ENCODE peak calls at places on chromosomes 2 and 18, in seven cellular contexts. One of them, this sample, is unnamed.

GRCh38 chr18:3593381-3593903 is 143.5 kb downstream of the TGIF1 start:
- DNase-seq in PC-3: peak
- DNase-seq in IMR-90: peak
- DNase-seq in hepatocyte: no peak
- DNase-seq in neural progenitor cell: peak
- DNase-seq in mesenchymal stem cell: peak
- DNase-seq in H1: no peak
- DNase-seq in this sample: peak

GRCh38 chr2:100561191-100561590 is 1.6 kb upstream of the PDCL3 start:
- DNase-seq in PC-3: peak
- DNase-seq in IMR-90: no peak
- DNase-seq in hepatocyte: no peak
- DNase-seq in neural progenitor cell: no peak
- DNase-seq in mesenchymal stem cell: peak
- DNase-seq in H1: no peak
- DNase-seq in this sample: no peak

GRCh38 chr18:62933261-62933887 is 218.0 kb downstream of the PHLPP1 start:
- DNase-seq in PC-3: peak
- DNase-seq in IMR-90: no peak
- DNase-seq in hepatocyte: no peak
- DNase-seq in neural progenitor cell: no peak
- DNase-seq in mesenchymal stem cell: no peak
- DNase-seq in H1: no peak
- DNase-seq in this sample: no peak

GRCh38 chr2:43482974-43483373 is 112.9 kb downstream of the THADA start:
- DNase-seq in PC-3: peak
- DNase-seq in IMR-90: peak
- DNase-seq in hepatocyte: peak
- DNase-seq in neural progenitor cell: no peak
- DNase-seq in mesenchymal stem cell: peak
- DNase-seq in H1: no peak
- DNase-seq in this sample: peak

GRCh38 chr2:4673025-4673489 is 969.7 kb downstream of the DCDC2C start:
- DNase-seq in PC-3: peak
- DNase-seq in IMR-90: no peak
- DNase-seq in hepatocyte: no peak
- DNase-seq in neural progenitor cell: no peak
- DNase-seq in mesenchymal stem cell: no peak
- DNase-seq in H1: no peak
- DNase-seq in this sample: no peak

GRCh38 chr2:101873543-101873942 is 118.2 kb upstream of the IL1R2 start:
- DNase-seq in PC-3: peak
- DNase-seq in IMR-90: no peak
- DNase-seq in hepatocyte: no peak
- DNase-seq in neural progenitor cell: no peak
- DNase-seq in mesenchymal stem cell: peak
- DNase-seq in H1: no peak
- DNase-seq in this sample: peak

GRCh38 chr18:72160504-72161445 is 383.4 kb downstream of the CBLN2 start:
- DNase-seq in PC-3: peak
- DNase-seq in IMR-90: no peak
- DNase-seq in hepatocyte: no peak
- DNase-seq in neural progenitor cell: no peak
- DNase-seq in mesenchymal stem cell: no peak
- DNase-seq in H1: no peak
- DNase-seq in this sample: no peak

GRCh38 chr18:75220786-75221355 is 10.3 kb downstream of the TSHZ1 start:
- DNase-seq in PC-3: no peak
- DNase-seq in IMR-90: no peak
- DNase-seq in hepatocyte: no peak
- DNase-seq in neural progenitor cell: no peak
- DNase-seq in mesenchymal stem cell: no peak
- DNase-seq in H1: no peak
- DNase-seq in this sample: no peak

GRCh38 chr2:176473177-176473576 is 203.9 kb downstream of the MTX2 start:
- DNase-seq in PC-3: no peak
- DNase-seq in IMR-90: peak
- DNase-seq in hepatocyte: no peak
- DNase-seq in neural progenitor cell: no peak
- DNase-seq in mesenchymal stem cell: peak
- DNase-seq in H1: no peak
- DNase-seq in this sample: peak

GRCh38 chr18:77397056-77397455 is 147.4 kb downstream of the GALR1 start:
- DNase-seq in PC-3: no peak
- DNase-seq in IMR-90: no peak
- DNase-seq in hepatocyte: no peak
- DNase-seq in neural progenitor cell: no peak
- DNase-seq in mesenchymal stem cell: no peak
- DNase-seq in H1: no peak
- DNase-seq in this sample: no peak
- H3K4me3 ChIP-seq in PC-3: no peak
- H3K4me3 ChIP-seq in IMR-90: no peak
- H3K4me3 ChIP-seq in hepatocyte: no peak
- H3K4me3 ChIP-seq in neural progenitor cell: no peak
- H3K4me3 ChIP-seq in mesenchymal stem cell: peak
- H3K4me3 ChIP-seq in H1: no peak
- H3K4me3 ChIP-seq in this sample: no peak

DNA sequence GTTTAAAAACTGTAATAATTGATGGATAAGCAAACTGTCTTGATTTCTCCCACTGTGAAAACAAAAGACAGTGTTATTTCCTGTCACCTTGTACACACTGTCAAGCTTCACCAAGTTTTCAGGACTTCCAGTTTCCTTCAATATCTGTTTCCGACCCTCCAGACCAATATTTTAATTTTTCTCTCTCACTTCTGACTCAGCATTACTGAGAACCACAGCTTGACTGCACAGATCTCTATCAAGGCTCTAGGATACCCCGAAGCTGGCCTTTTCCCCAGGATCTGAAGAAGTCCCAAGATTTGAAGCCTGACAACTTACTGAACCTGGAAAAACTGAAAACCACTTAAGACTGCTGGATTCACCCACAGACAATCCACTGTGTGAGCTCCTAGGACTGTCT is 13.2 kb upstream of the SULT1C3 start:
- DNase-seq in PC-3: no peak
- DNase-seq in IMR-90: no peak
- DNase-seq in hepatocyte: no peak
- DNase-seq in neural progenitor cell: no peak
- DNase-seq in mesenchymal stem cell: no peak
- DNase-seq in H1: no peak
- DNase-seq in this sample: no peak
- H3K27ac ChIP-seq in PC-3: no peak
- H3K27ac ChIP-seq in IMR-90: no peak
- H3K27ac ChIP-seq in hepatocyte: no peak
- H3K27ac ChIP-seq in neural progenitor cell: no peak
- H3K27ac ChIP-seq in mesenchymal stem cell: no peak
- H3K27ac ChIP-seq in H1: no peak
- H3K27ac ChIP-seq in this sample: no peak

GRCh38 chr2:1655461-1655860 is 88.9 kb downstream of the PXDN start:
- DNase-seq in PC-3: no peak
- DNase-seq in IMR-90: no peak
- DNase-seq in hepatocyte: no peak
- DNase-seq in neural progenitor cell: no peak
- DNase-seq in mesenchymal stem cell: no peak
- DNase-seq in H1: no peak
- DNase-seq in this sample: no peak

GRCh38 chr2:1654696-1655374 is 89.5 kb downstream of the PXDN start:
- DNase-seq in PC-3: no peak
- DNase-seq in IMR-90: no peak
- DNase-seq in hepatocyte: no peak
- DNase-seq in neural progenitor cell: no peak
- DNase-seq in mesenchymal stem cell: no peak
- DNase-seq in H1: no peak
- DNase-seq in this sample: no peak

GRCh38 chr2:1653137-1653789 is 91.1 kb downstream of the PXDN start:
- DNase-seq in PC-3: peak
- DNase-seq in IMR-90: peak
- DNase-seq in hepatocyte: no peak
- DNase-seq in neural progenitor cell: no peak
- DNase-seq in mesenchymal stem cell: peak
- DNase-seq in H1: no peak
- DNase-seq in this sample: peak

GRCh38 chr2:1656326-1656960 is 87.9 kb downstream of the PXDN start:
- DNase-seq in PC-3: peak
- DNase-seq in IMR-90: no peak
- DNase-seq in hepatocyte: no peak
- DNase-seq in neural progenitor cell: peak
- DNase-seq in mesenchymal stem cell: no peak
- DNase-seq in H1: no peak
- DNase-seq in this sample: no peak

DNA sequence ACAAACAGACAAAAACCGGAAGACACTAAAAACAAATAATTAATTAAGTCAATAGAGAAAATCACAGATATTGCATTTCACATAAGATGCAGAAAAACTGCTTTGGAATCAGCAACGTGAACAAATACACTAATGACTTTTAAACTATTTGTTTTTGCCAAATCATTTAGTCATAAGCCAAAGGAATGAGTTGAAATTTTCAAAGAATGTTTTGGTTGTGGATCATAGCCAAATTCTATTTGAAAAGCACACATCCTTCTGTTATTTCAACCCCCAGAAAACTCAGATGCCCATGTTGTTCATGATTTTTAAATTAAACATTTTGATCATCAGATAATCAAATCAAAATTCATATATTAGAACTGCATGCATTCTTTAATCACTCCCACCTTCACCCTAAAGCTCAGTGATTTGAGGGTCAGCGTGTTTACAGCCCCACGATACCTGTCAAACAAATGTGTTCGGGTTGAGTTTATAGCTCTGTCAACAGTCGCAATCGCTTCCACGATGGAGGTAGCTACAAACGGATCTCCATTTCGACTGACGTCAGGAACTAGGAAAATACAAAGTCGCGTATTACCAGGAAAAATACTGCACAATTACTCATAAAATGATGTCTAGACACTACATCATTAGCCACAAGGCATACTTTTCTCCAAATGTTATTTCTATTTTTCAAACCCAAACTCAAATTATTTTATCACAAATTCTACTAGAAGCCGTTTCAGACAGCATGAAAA is 90.2 kb downstream of the PXDN start:
- DNase-seq in PC-3: peak
- DNase-seq in IMR-90: peak
- DNase-seq in hepatocyte: no peak
- DNase-seq in neural progenitor cell: no peak
- DNase-seq in mesenchymal stem cell: no peak
- DNase-seq in H1: no peak
- DNase-seq in this sample: peak
- H3K4me2 ChIP-seq in PC-3: peak
- H3K4me2 ChIP-seq in IMR-90: peak
- H3K4me2 ChIP-seq in hepatocyte: no peak
- H3K4me2 ChIP-seq in neural progenitor cell: no peak
- H3K4me2 ChIP-seq in mesenchymal stem cell: no peak
- H3K4me2 ChIP-seq in H1: no peak
- H3K4me2 ChIP-seq in this sample: peak

GRCh38 chr2:240453461-240454030 is 18.1 kb downstream of the GPC1 start:
- DNase-seq in PC-3: no peak
- DNase-seq in IMR-90: no peak
- DNase-seq in hepatocyte: no peak
- DNase-seq in neural progenitor cell: peak
- DNase-seq in mesenchymal stem cell: no peak
- DNase-seq in H1: no peak
- DNase-seq in this sample: no peak

GRCh38 chr2:240450532-240451107 is 15.2 kb downstream of the GPC1 start:
- DNase-seq in PC-3: no peak
- DNase-seq in IMR-90: no peak
- DNase-seq in hepatocyte: no peak
- DNase-seq in neural progenitor cell: no peak
- DNase-seq in mesenchymal stem cell: no peak
- DNase-seq in H1: no peak
- DNase-seq in this sample: no peak

GRCh38 chr2:240452471-240453256 is 17.2 kb downstream of the GPC1 start:
- DNase-seq in PC-3: peak
- DNase-seq in IMR-90: peak
- DNase-seq in hepatocyte: peak
- DNase-seq in neural progenitor cell: peak
- DNase-seq in mesenchymal stem cell: peak
- DNase-seq in H1: no peak
- DNase-seq in this sample: peak

GRCh38 chr2:240451108-240451611 is 15.7 kb downstream of the GPC1 start:
- DNase-seq in PC-3: no peak
- DNase-seq in IMR-90: no peak
- DNase-seq in hepatocyte: no peak
- DNase-seq in neural progenitor cell: no peak
- DNase-seq in mesenchymal stem cell: no peak
- DNase-seq in H1: no peak
- DNase-seq in this sample: no peak

DNA sequence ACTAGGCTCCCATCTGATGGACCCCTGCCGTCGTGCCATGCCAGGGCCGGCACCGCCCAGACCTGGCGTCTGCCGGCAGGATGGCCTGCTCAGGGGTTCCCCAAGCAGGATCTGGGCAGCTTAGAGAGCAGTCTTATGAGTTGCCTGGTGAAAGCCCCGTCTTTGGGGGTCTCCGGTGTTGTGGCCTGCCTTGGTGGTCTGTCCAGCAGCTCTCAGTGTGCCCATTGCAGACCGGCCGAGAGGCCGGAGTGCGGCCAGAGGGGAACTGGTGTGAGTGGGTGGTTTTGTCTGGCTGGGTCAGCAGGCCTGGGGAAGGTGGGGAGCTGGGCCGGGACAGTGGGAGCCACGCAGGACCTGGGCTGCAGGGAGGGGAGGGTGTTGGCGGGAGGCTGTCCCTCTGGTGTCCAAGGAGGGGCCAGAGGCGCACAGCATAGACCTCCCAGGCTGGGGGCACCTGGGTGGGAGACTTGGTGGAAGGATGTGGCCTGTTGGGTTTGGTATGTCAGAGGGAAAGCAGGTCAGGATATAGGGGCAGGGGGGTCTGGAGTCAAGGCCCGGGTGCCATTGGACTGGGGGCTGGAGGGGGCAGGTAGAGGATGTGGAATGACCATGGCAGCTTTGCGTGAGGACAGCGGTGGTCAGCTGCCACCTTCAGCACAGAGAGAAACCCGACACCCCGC is 16.5 kb downstream of the GPC1 start:
- DNase-seq in PC-3: no peak
- DNase-seq in IMR-90: no peak
- DNase-seq in hepatocyte: no peak
- DNase-seq in neural progenitor cell: peak
- DNase-seq in mesenchymal stem cell: no peak
- DNase-seq in H1: no peak
- DNase-seq in this sample: no peak
- H3K4me3 ChIP-seq in PC-3: peak
- H3K4me3 ChIP-seq in IMR-90: peak
- H3K4me3 ChIP-seq in hepatocyte: no peak
- H3K4me3 ChIP-seq in neural progenitor cell: peak
- H3K4me3 ChIP-seq in mesenchymal stem cell: peak
- H3K4me3 ChIP-seq in H1: peak
- H3K4me3 ChIP-seq in this sample: peak

DNA sequence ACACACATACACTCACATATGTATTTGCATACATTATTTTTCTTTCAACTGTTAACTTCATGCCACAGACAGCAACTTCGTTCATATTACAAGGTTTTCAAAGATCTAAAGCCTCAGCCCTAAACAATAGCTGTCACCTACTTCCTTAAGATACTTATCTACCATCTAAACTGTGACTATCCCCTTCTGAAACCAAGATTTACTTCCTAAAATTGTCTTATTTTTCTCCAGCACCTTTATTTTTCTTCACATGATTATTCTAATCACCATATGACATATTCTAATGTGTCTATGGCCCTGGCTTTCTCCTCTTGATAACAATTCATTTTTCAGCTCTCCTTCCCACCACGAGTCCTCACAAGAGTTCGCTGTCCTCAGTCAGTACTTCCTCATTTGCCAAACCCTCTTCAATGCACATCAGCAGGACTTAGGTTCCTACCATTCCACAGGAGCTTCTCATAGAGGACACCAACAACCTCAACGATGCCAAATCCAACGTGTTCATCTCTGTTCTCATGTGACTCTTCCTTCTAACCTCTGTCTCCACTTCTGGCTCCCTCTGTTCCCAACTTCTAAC is 53.8 kb downstream of the RTTN start:
- DNase-seq in PC-3: no peak
- DNase-seq in IMR-90: no peak
- DNase-seq in hepatocyte: no peak
- DNase-seq in neural progenitor cell: no peak
- DNase-seq in mesenchymal stem cell: no peak
- DNase-seq in H1: no peak
- DNase-seq in this sample: no peak
- H3K27ac ChIP-seq in PC-3: no peak
- H3K27ac ChIP-seq in IMR-90: no peak
- H3K27ac ChIP-seq in hepatocyte: no peak
- H3K27ac ChIP-seq in neural progenitor cell: no peak
- H3K27ac ChIP-seq in mesenchymal stem cell: no peak
- H3K27ac ChIP-seq in H1: no peak
- H3K27ac ChIP-seq in this sample: no peak

This sample was measured in fibroblast of lung.